ENCODE peak calls at places on chromosomes 7 and 10, in four cellular contexts. One of them, this sample, is unnamed.
A peak's percentile ranks its signal among the peaks of the same experiment; 100 is the strongest.

GRCh38 chr10:124612611-124613498 is 131.3 kb downstream of the FAM53B start:
- DNase-seq in iPS DF 6.9: no peak
- DNase-seq in heart right ventricle: peak; percentile 33
- DNase-seq in kidney: no peak
- DNase-seq in this sample: no peak

GRCh38 chr7:96707901-96708774 is 1.5 kb downstream of the SEM1 start:
- DNase-seq in iPS DF 6.9: no peak
- DNase-seq in heart right ventricle: no peak
- DNase-seq in kidney: no peak
- DNase-seq in this sample: no peak

GRCh38 chr7:129952653-129953560 is at the start of gene UBE2H:
- DNase-seq in iPS DF 6.9: peak; percentile 64
- DNase-seq in heart right ventricle: peak; percentile 92
- DNase-seq in kidney: peak; percentile 98
- DNase-seq in this sample: peak; percentile 91

GRCh38 chr10:132482090-132482489 is 55.5 kb upstream of the INPP5A start:
- DNase-seq in iPS DF 6.9: no peak
- DNase-seq in heart right ventricle: no peak
- DNase-seq in kidney: no peak
- DNase-seq in this sample: no peak

GRCh38 chr7:127616709-127617108 is 1.2 kb downstream of the PAX4 start:
- DNase-seq in iPS DF 6.9: no peak
- DNase-seq in heart right ventricle: no peak
- DNase-seq in kidney: no peak
- DNase-seq in this sample: no peak

GRCh38 chr7:42491106-42491505 is 254.1 kb upstream of the GLI3 start:
- DNase-seq in iPS DF 6.9: no peak
- DNase-seq in heart right ventricle: no peak
- DNase-seq in kidney: no peak
- DNase-seq in this sample: no peak

GRCh38 chr7:79137942-79138341 is 315.5 kb downstream of the MAGI2 start:
- DNase-seq in iPS DF 6.9: no peak
- DNase-seq in heart right ventricle: no peak
- DNase-seq in kidney: no peak
- DNase-seq in this sample: no peak

GRCh38 chr7:45652630-45653029 is 78.5 kb downstream of the ADCY1 start:
- DNase-seq in iPS DF 6.9: no peak
- DNase-seq in heart right ventricle: no peak
- DNase-seq in kidney: no peak
- DNase-seq in this sample: no peak

GRCh38 chr7:107742678-107743566 is 1.0 kb upstream of the CBLL1 start:
- DNase-seq in iPS DF 6.9: peak; percentile 45
- DNase-seq in heart right ventricle: no peak
- DNase-seq in kidney: peak; percentile 84
- DNase-seq in this sample: peak; percentile 50

GRCh38 chr7:120171406-120171805 is 101.6 kb upstream of the KCND2 start:
- DNase-seq in iPS DF 6.9: no peak
- DNase-seq in heart right ventricle: no peak
- DNase-seq in kidney: no peak
- DNase-seq in this sample: no peak

GRCh38 chr10:63415635-63416244 is 50.0 kb downstream of the JMJD1C start:
- DNase-seq in iPS DF 6.9: no peak
- DNase-seq in heart right ventricle: no peak
- DNase-seq in kidney: no peak
- DNase-seq in this sample: no peak

GRCh38 chr10:60819271-60819670 is 41.0 kb downstream of the CDK1 start:
- DNase-seq in iPS DF 6.9: no peak
- DNase-seq in heart right ventricle: no peak
- DNase-seq in kidney: no peak
- DNase-seq in this sample: no peak

GRCh38 chr10:88366772-88367171 is 216.3 kb downstream of the RNLS start:
- DNase-seq in iPS DF 6.9: no peak
- DNase-seq in heart right ventricle: no peak
- DNase-seq in kidney: no peak
- DNase-seq in this sample: no peak

GRCh38 chr10:80486785-80487421 is 32.8 kb downstream of the TSPAN14 start:
- DNase-seq in iPS DF 6.9: no peak
- DNase-seq in heart right ventricle: no peak
- DNase-seq in kidney: no peak
- DNase-seq in this sample: no peak

GRCh38 chr10:80484677-80485409 is 30.7 kb downstream of the TSPAN14 start:
- DNase-seq in iPS DF 6.9: no peak
- DNase-seq in heart right ventricle: no peak
- DNase-seq in kidney: no peak
- DNase-seq in this sample: no peak

GRCh38 chr10:80484243-80484642 is 30.1 kb downstream of the TSPAN14 start:
- DNase-seq in iPS DF 6.9: no peak
- DNase-seq in heart right ventricle: no peak
- DNase-seq in kidney: no peak
- DNase-seq in this sample: no peak

GRCh38 chr10:80486151-80486692 is 32.1 kb downstream of the TSPAN14 start:
- DNase-seq in iPS DF 6.9: no peak
- DNase-seq in heart right ventricle: no peak
- DNase-seq in kidney: no peak
- DNase-seq in this sample: peak; percentile 61

GRCh38 chr10:80485410-80486135 is 31.5 kb downstream of the TSPAN14 start:
- DNase-seq in iPS DF 6.9: no peak
- DNase-seq in heart right ventricle: no peak
- DNase-seq in kidney: no peak
- DNase-seq in this sample: no peak
- H3K4me1 ChIP-seq in iPS DF 6.9: peaks cover 6% of the 10 kb centered on the region
- H3K4me1 ChIP-seq in heart right ventricle: peaks cover 46% of the 10 kb centered on the region
- H3K4me1 ChIP-seq in kidney: peaks cover 39% of the 10 kb centered on the region
- H3K4me1 ChIP-seq in this sample: peaks cover 39% of the 10 kb centered on the region

GRCh38 chr10:22620140-22620857 is 94.1 kb downstream of the PIP4K2A start:
- DNase-seq in iPS DF 6.9: no peak
- DNase-seq in heart right ventricle: peak; percentile 64
- DNase-seq in kidney: peak; percentile 93
- DNase-seq in this sample: peak; percentile 77

GRCh38 chr10:22621726-22622125 is 92.7 kb downstream of the PIP4K2A start:
- DNase-seq in iPS DF 6.9: no peak
- DNase-seq in heart right ventricle: no peak
- DNase-seq in kidney: no peak
- DNase-seq in this sample: no peak

GRCh38 chr10:22619111-22619510 is 95.3 kb downstream of the PIP4K2A start:
- DNase-seq in iPS DF 6.9: no peak
- DNase-seq in heart right ventricle: no peak
- DNase-seq in kidney: no peak
- DNase-seq in this sample: no peak

GRCh38 chr10:22622242-22622806 is 92.1 kb downstream of the PIP4K2A start:
- DNase-seq in iPS DF 6.9: no peak
- DNase-seq in heart right ventricle: no peak
- DNase-seq in kidney: peak; percentile 65
- DNase-seq in this sample: no peak

DNA sequence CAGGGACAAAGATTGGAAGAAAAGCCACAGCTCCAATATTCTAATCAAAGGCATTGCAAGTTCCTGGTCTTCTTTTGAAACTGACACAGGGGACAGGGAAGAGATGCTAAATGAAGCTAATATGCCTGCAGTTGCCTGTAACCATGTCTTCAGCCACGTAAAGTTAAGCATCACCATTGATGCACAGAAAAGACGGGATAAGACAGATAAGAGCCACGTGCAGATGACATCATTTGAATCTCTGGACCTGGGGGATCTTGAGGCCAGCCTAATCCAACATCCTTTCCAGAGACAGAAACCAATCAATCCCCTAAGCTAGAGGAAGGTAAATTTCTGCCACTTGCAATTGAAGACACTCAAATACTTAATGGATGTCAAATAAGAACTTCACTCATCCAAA is 93.4 kb downstream of the PIP4K2A start:
- DNase-seq in iPS DF 6.9: no peak
- DNase-seq in heart right ventricle: no peak
- DNase-seq in kidney: no peak
- DNase-seq in this sample: no peak
- H3K4me1 ChIP-seq in iPS DF 6.9: peaks cover 10% of the 10 kb centered on the region
- H3K4me1 ChIP-seq in heart right ventricle: peaks cover 21% of the 10 kb centered on the region
- H3K4me1 ChIP-seq in kidney: peaks cover 24% of the 10 kb centered on the region
- H3K4me1 ChIP-seq in this sample: no peaks in the 10 kb centered on the region

GRCh38 chr7:159112136-159113011 is 32.3 kb downstream of the VIPR2 start:
- DNase-seq in iPS DF 6.9: no peak
- DNase-seq in heart right ventricle: no peak
- DNase-seq in kidney: no peak
- DNase-seq in this sample: no peak
- H3K4me1 ChIP-seq in iPS DF 6.9: no peaks in the 10 kb centered on the region
- H3K4me1 ChIP-seq in heart right ventricle: peaks cover 10% of the 10 kb centered on the region
- H3K4me1 ChIP-seq in kidney: no peaks in the 10 kb centered on the region
- H3K4me1 ChIP-seq in this sample: peaks cover 35% of the 10 kb centered on the region

DNA sequence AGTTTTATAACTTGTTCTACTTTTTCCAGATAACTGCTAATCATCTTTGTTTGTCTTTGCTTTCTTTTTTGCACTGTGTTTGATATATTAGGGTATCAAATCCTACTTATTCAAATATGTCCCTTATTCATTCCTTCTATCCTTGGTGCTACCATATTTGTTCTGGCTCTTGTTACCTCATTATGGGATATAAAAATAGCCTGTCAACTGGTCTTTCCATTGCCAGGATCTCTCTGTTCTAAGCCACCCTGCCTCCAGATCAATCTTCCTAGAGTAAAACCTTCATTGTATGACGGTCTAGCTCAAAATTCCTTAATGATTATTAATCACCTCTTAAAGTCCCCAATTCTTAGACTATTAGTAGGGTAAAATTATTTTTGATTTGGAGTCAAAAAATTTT is 25.2 kb downstream of the MET start:
- DNase-seq in iPS DF 6.9: no peak
- DNase-seq in heart right ventricle: no peak
- DNase-seq in kidney: no peak
- DNase-seq in this sample: no peak
- H3K4me1 ChIP-seq in iPS DF 6.9: no peaks in the 10 kb centered on the region
- H3K4me1 ChIP-seq in heart right ventricle: no peaks in the 10 kb centered on the region
- H3K4me1 ChIP-seq in kidney: no peaks in the 10 kb centered on the region
- H3K4me1 ChIP-seq in this sample: no peaks in the 10 kb centered on the region